ENCODE peak calls at places on chromosome 5, in five cellular contexts. O is IMR-90; S is heart right ventricle; B is activated CD8-positive, alpha-beta memory T cell treated with anti-CD3 and anti-CD28 coated beads, Interleukin-2, amount 50 U/mL, for 4 hours; I is NCI-H1105 treated with DMSO at 0.1 percent for 48 hours. H is an unnamed sample.

GRCh38 chr5:1060535-1060981 is 51.3 kb downstream of the SLC12A7 start:
- DNase-seq in O (no peak), S (peak), B (no peak), I (no peak), H (no peak)

GRCh38 chr5:60544162-60544561 is 155.8 kb downstream of the DEPDC1B start:
- DNase-seq in O (no peak), S (no peak), B (no peak), I (no peak), H (no peak)

GRCh38 chr5:159038907-159039306 is 60.8 kb downstream of the EBF1 start:
- DNase-seq in O (peak), S (no peak), B (no peak), I (no peak), H (no peak)

GRCh38 chr5:16538001-16538400 is 72.4 kb upstream of the ZNF622 start:
- DNase-seq in O (no peak), S (no peak), B (no peak), I (no peak), H (no peak)

GRCh38 chr5:56251918-56252553 is 18.9 kb upstream of the ANKRD55 start:
- DNase-seq in O (no peak), S (no peak), B (no peak), I (no peak), H (no peak)

GRCh38 chr5:54302267-54302687 is 8.1 kb downstream of the ARL15 start:
- DNase-seq in O (peak), S (no peak), B (no peak), I (no peak), H (no peak)

GRCh38 chr5:63805151-63805550 is 157.1 kb downstream of the HTR1A start:
- DNase-seq in O (no peak), S (no peak), B (no peak), I (no peak), H (no peak)

GRCh38 chr5:538271-538771 is 14.1 kb upstream of the SLC9A3 start:
- DNase-seq in O (no peak), S (peak), B (no peak), I (no peak), H (no peak)

GRCh38 chr5:143208365-143208641 is 195.2 kb downstream of the NR3C1 start:
- DNase-seq in O (no peak), S (no peak), B (no peak), I (no peak), H (no peak)

GRCh38 chr5:83844320-83845068 is 123.8 kb upstream of the HAPLN1 start:
- DNase-seq in O (peak), S (no peak), B (no peak), I (no peak), H (no peak)

GRCh38 chr5:135216813-135217154 is 182.2 kb downstream of the MACROH2A1 start:
- DNase-seq in O (no peak), S (no peak), B (no peak), I (peak), H (no peak)

GRCh38 chr5:107885601-107886000 is 214.9 kb upstream of the EFNA5 start:
- DNase-seq in O (no peak), S (no peak), B (no peak), I (no peak), H (no peak)

GRCh38 chr5:72380491-72381274 is 60.5 kb downstream of the PTCD2 start:
- DNase-seq in O (peak), S (no peak), B (no peak), I (no peak), H (no peak)

GRCh38 chr5:17154211-17154996 is 63.0 kb upstream of the BASP1 start:
- DNase-seq in O (peak), S (no peak), B (no peak), I (no peak), H (no peak)

GRCh38 chr5:15234366-15234765 is 265.6 kb upstream of the FBXL7 start:
- DNase-seq in O (peak), S (no peak), B (no peak), I (no peak), H (no peak)

GRCh38 chr5:124652892-124653441 is 93.5 kb downstream of the ZNF608 start:
- DNase-seq in O (no peak), S (no peak), B (no peak), I (no peak), H (no peak)

GRCh38 chr5:50564079-50564478 is 102.4 kb upstream of the PARP8 start:
- DNase-seq in O (no peak), S (no peak), B (no peak), I (no peak), H (no peak)

GRCh38 chr5:3201121-3201520 is 394.5 kb upstream of the IRX1 start:
- DNase-seq in O (no peak), S (no peak), B (no peak), I (no peak), H (no peak)

GRCh38 chr5:180323929-180324632 is 29.1 kb downstream of the GFPT2 start:
- DNase-seq in O (peak), S (no peak), B (no peak), I (no peak), H (no peak)

GRCh38 chr5:16550316-16550952 is 66.4 kb downstream of the RETREG1 start:
- DNase-seq in O (peak), S (no peak), B (no peak), I (peak), H (peak)

GRCh38 chr5:172569862-172570558 is 71.1 kb upstream of the NEURL1B start:
- DNase-seq in O (no peak), S (no peak), B (no peak), I (no peak), H (no peak)

GRCh38 chr5:126919566-126919965 is 110.8 kb downstream of the MARCHF3 start:
- DNase-seq in O (no peak), S (peak), B (no peak), I (no peak), H (no peak)

GRCh38 chr5:140240987-140241706 is 61.8 kb downstream of the PFDN1 start:
- DNase-seq in O (peak), S (peak), B (no peak), I (peak), H (peak)

GRCh38 chr5:16539169-16539666 is 73.6 kb upstream of the ZNF622 start:
- DNase-seq in O (peak), S (peak), B (no peak), I (no peak), H (no peak)

GRCh38 chr5:97434021-97434420 is 251.0 kb upstream of the RIOK2 start:
- DNase-seq in O (no peak), S (no peak), B (no peak), I (no peak), H (no peak)

GRCh38 chr5:96809898-96810297 is 2.2 kb upstream of the ERAP1 start:
- DNase-seq in O (no peak), S (peak), B (peak), I (no peak), H (no peak)

GRCh38 chr5:3365501-3366215 is 230.0 kb upstream of the IRX1 start:
- DNase-seq in O (no peak), S (no peak), B (no peak), I (no peak), H (no peak)

GRCh38 chr5:180172447-180173197 is 36.4 kb downstream of the RASGEF1C start:
- DNase-seq in O (no peak), S (peak), B (no peak), I (peak), H (peak)

GRCh38 chr5:176492431-176492830 is 44.2 kb downstream of the FAF2 start:
- DNase-seq in O (peak), S (no peak), B (no peak), I (no peak), H (no peak)

GRCh38 chr5:80128129-80128528 is 93.0 kb downstream of the THBS4 start:
- DNase-seq in O (no peak), S (no peak), B (no peak), I (no peak), H (no peak)

H was measured in NCI-H345.